ENCODE peak calls at places on chromosomes 3 and 15, in four cellular contexts. T is HepG2, X is K562, J is GM12878. V is an unnamed sample.

GRCh38 chr15:79474252-79474651 is 42.1 kb downstream of the MINAR1 start:
- DNase-seq in T (no peak), X (no peak), J (no peak), V (no peak)

GRCh38 chr3:47283596-47284364 is 1.0 kb downstream of the KLHL18 start:
- DNase-seq in J (no peak), T (no peak), X (peak), V (no peak)

GRCh38 chr3:16743276-16743675 is 138.1 kb upstream of the DAZL start:
- DNase-seq in X (no peak), T (no peak), J (no peak), V (no peak)

GRCh38 chr15:101112336-101113113 is 139.3 kb downstream of the CHSY1 start:
- DNase-seq in J (no peak), T (no peak), X (no peak), V (no peak)

GRCh38 chr15:71780349-71780976 is 29.9 kb upstream of the NR2E3 start:
- DNase-seq in T (peak), X (peak), J (peak), V (peak)

GRCh38 chr3:120645083-120645800 is 36.8 kb downstream of the HGD start:
- DNase-seq in T (no peak), J (no peak), X (peak), V (no peak)

GRCh38 chr3:165259518-165260193 is 63.5 kb upstream of the SLITRK3 start:
- DNase-seq in J (no peak), T (no peak), X (no peak), V (no peak)

GRCh38 chr3:159872374-159873109 is 116.1 kb upstream of the IL12A start:
- DNase-seq in X (no peak), T (no peak), J (no peak), V (no peak)

GRCh38 chr3:44342191-44342790 is 3.7 kb downstream of the TCAIM start:
- DNase-seq in T (no peak), J (no peak), X (no peak), V (no peak)

GRCh38 chr15:90099072-90099867 is 3.0 kb downstream of the IDH2 start:
- DNase-seq in T (no peak), X (no peak), J (no peak), V (no peak)

GRCh38 chr3:42140665-42141203 is 49.6 kb downstream of the TRAK1 start:
- DNase-seq in X (no peak), T (no peak), J (no peak), V (no peak)

GRCh38 chr3:183317886-183318845 is 65.1 kb downstream of the B3GNT5 start:
- DNase-seq in X (no peak), T (no peak), J (no peak), V (no peak)

GRCh38 chr3:134291300-134292254 is 40.9 kb upstream of the RYK start:
- DNase-seq in X (no peak), T (no peak), J (no peak), V (no peak)

GRCh38 chr3:194874783-194875182 is 189.1 kb downstream of the FAM43A start:
- DNase-seq in T (no peak), J (no peak), X (no peak), V (no peak)

GRCh38 chr15:61115679-61116078 is 113.4 kb downstream of the RORA start:
- DNase-seq in T (no peak), X (no peak), J (no peak), V (no peak)

GRCh38 chr3:57805674-57806073 is 49.6 kb downstream of the SLMAP start:
- DNase-seq in J (no peak), X (peak), T (no peak), V (no peak)

GRCh38 chr3:52291508-52292181 is 4.0 kb downstream of the GLYCTK start:
- DNase-seq in X (peak), T (no peak), J (no peak), V (no peak)

GRCh38 chr15:93038064-93038705 is 50.8 kb downstream of the RGMA start:
- DNase-seq in X (no peak), T (no peak), J (no peak), V (no peak)

GRCh38 chr3:132268956-132269355 is 48.3 kb upstream of the ACP3 start:
- DNase-seq in X (peak), J (no peak), T (no peak), V (peak)

GRCh38 chr3:27596334-27596841 is 112.2 kb upstream of the SLC4A7 start:
- DNase-seq in J (peak), T (no peak), X (no peak), V (no peak)

GRCh38 chr3:11532865-11533490 is 110.7 kb downstream of the VGLL4 start:
- DNase-seq in J (no peak), T (no peak), X (no peak), V (no peak)

GRCh38 chr15:64333986-64334385 is 22.0 kb downstream of the CSNK1G1 start:
- DNase-seq in X (no peak), J (no peak), T (no peak), V (no peak)

GRCh38 chr3:12044860-12045259 is 40.7 kb downstream of the SYN2 start:
- DNase-seq in J (no peak), X (no peak), T (no peak), V (no peak)

GRCh38 chr3:134564991-134565390 is 79.1 kb downstream of the CEP63 start:
- DNase-seq in X (no peak), T (no peak), J (no peak), V (no peak)

GRCh38 chr3:72586694-72587093 is 261.6 kb downstream of the SHQ1 start:
- DNase-seq in X (no peak), T (no peak), J (no peak), V (no peak)

GRCh38 chr15:68213991-68214837 is 9.1 kb upstream of the CALML4 start:
- DNase-seq in X (no peak), T (no peak), J (no peak), V (no peak)

GRCh38 chr15:68210409-68210756 is 5.3 kb upstream of the CALML4 start:
- DNase-seq in X (no peak), J (no peak), T (no peak), V (no peak)

GRCh38 chr15:68210821-68211655 is 5.9 kb upstream of the CALML4 start:
- DNase-seq in X (peak), J (no peak), T (no peak), V (peak)

GRCh38 chr15:68209735-68210408 is 4.7 kb upstream of the CALML4 start:
- DNase-seq in J (no peak), T (no peak), X (no peak), V (no peak)

DNA sequence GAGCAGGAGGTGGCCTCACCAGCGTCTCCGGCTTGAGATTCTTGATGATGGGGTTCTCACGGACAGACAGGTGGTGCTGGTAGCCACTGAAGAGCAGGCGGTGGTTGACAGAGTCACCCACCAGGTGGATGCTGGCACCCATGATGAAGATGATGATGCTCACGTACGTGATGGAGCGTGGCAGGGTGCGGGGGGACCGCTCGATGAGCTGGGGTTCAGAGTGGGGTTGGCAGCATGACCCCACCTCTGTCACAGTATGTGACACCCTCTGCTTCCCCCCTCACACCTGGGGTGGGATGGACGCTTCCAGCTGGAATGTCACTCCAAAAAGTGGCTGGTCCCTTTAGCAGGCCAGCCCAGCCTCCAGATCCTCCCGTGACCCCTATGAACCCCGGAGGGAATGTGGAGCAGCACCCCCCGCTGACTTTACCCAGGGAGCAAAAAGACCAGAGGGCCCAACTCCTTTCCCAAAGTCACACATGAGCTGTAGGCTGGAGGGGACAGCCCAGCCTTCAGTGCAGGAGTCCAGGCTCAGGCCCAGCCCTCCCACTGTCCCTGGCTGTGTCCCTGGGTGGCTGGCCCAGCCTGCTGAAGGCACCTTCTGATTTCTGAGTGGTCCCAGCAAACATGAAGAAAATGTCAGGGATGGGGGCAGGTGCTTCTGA is 6.7 kb upstream of the CALML4 start:
- DNase-seq in J (no peak), X (no peak), T (no peak), V (no peak)
- TF ChIP-seq BHLHE40 in J (no peak), X (no peak), T (no peak), V (no peak)

GRCh38 chr15:70063284-70063991 is 34.3 kb downstream of the TLE3 start:
- DNase-seq in X (no peak), T (no peak), J (no peak), V (no peak)
- TF ChIP-seq SP1 in X (no peak), T (no peak), J (no peak), V (no peak)

GRCh38 chr3:32583708-32584107 is 13.1 kb upstream of the DYNC1LI1 start:
- DNase-seq in T (no peak), J (no peak), X (no peak), V (no peak)
- TF ChIP-seq BHLHE40 in T (no peak), J (no peak), X (no peak), V (no peak)

DNA sequence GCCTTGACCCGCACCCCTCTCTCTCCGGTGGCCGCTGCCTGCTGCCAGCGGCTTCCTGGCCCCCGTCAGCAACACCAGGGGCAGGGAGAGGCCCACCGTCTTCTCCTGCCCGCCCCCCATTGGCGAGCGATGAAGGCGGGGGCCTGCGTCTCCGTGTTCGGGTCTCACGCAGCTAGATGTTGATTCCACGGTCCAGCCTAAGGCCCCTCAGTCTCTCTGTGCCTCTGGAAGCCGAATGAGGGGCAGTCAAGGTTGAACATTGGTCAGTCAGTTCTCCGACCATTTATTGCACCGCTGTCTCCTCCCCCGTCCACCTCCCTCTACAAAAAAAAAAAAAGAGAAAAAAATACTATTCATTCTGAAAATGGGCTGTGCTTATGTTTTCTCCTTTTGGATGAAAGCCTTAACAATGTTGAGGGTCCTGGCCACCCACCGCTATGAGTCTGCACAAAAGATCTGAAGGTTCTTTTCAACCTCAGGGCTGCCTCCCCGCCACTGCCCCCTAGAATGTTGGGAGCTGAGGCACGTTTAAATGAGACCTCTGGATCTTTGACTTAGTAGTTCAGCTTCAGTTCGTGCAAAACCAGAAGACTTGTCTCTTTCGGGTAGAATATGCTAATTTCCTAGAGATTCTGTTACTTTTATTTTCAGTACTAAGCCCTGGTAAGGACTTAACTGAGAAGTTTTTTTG is 724 bp downstream of the IREB2 start:
- DNase-seq in T (peak), J (no peak), X (peak), V (peak)
- TF ChIP-seq SP1 in T (no peak), J (no peak), X (no peak), V (no peak)

DNA sequence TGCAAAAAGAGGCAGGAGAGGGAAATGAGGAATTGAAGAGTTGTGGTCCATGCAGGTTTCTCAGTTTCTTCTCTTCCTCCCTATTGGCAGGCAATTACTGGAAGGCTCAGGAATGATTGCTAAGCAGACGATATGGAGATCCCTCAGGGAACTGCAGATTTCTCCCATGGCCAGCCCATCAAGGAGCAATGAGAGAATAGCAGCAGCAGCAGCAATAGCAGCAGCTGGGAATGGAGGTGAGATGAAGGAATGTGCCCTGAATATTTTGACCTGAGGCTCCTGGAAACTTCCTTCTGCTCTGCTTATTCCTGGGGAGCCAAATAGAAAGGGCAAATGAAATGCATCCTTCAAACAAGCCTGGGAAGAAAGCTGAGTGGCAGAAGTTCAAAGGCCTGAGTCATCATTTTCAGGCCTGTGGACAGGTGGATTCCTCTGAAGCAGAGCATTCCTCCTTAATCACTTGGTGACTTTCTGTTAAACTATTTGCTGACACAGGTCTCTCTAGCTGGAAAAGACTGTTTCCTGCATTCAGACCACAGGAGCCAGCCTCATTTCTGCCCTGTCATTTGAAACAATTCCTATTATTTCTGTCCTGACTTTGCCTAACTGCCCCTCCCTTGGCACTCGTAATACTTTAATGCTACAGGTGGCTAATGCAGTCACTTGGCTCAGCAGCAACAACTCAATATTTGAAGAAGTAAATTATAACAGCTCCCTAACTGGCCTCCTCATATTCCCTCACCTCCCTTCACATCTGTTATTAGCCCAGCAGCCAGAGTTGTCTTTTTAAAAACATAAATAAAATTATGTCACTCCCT is 146.9 kb upstream of the GADL1 start:
- DNase-seq in T (peak), J (no peak), X (no peak), V (no peak)
- TF ChIP-seq BHLHE40 in T (no peak), J (no peak), X (no peak), V (no peak)

DNA sequence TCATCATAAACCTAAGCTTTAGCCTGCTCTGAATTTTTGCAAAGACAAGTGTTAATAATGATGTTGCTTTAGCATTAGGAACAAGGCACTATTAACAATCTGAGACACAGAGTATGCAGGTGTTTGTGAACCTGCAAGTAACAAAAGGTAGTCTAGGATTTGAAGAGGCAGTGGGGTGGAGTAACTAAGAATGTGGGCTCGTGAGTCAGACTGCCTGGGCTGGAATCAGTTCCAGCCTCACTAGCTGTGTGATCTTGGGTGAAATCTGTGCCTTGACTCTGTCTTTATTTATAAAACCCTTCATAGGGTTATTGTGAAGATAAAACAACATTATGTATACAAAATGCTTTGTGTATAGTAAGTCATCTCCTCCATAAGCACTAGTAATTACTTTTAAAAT is 610.6 kb upstream of the CFAP20DC start:
- DNase-seq in T (no peak), J (no peak), X (no peak), V (no peak)
- TF ChIP-seq SP1 in T (no peak), J (no peak), X (no peak), V (no peak)

DNA sequence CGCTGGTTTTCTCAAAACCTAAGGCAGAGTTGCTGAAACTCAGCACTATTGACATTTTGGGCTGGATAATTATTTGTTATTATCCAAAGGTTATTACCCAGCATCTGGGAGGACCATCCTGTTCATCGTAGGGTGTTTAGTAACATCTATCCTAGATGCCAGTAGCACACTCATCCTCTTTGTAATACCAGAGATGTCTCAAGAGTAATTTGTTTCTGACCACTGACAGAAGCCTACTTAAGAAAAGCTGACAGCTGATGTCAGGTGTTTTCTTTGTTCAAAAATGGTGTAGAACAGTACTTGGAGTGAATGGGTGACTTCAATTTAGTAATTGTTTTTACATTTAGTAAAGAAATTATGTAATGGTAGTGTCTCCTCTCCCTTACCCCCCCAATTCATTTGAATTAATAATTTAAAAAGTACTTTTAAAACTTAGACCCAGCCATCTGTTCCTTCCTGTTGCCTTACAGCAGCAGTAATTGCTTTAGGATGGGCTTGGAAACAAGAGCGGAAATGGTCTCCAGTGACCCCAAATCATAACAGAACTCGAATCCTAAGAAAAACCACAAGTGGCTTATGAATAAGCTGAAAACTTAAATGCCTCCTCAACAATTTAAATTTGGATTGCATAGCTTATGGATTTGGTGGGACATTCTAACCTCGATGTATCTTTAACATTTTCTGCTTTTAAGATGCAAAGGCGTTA is 105.4 kb downstream of the PTPRG start:
- DNase-seq in X (no peak), T (no peak), J (no peak), V (no peak)
- TF ChIP-seq BHLHE40 in X (no peak), T (no peak), J (no peak), V (no peak)

GRCh38 chr3:138875096-138875753 is 40.5 kb upstream of the PIK3CB start:
- DNase-seq in X (no peak), T (no peak), J (no peak), V (no peak)

GRCh38 chr3:138879541-138880380 is 45.0 kb upstream of the PIK3CB start:
- DNase-seq in J (no peak), T (no peak), X (no peak), V (no peak)

GRCh38 chr3:138874555-138874898 is 39.8 kb upstream of the PIK3CB start:
- DNase-seq in J (no peak), T (no peak), X (no peak), V (no peak)

GRCh38 chr3:138875754-138876664 is 41.3 kb upstream of the PIK3CB start:
- DNase-seq in T (no peak), J (no peak), X (peak), V (no peak)

DNA sequence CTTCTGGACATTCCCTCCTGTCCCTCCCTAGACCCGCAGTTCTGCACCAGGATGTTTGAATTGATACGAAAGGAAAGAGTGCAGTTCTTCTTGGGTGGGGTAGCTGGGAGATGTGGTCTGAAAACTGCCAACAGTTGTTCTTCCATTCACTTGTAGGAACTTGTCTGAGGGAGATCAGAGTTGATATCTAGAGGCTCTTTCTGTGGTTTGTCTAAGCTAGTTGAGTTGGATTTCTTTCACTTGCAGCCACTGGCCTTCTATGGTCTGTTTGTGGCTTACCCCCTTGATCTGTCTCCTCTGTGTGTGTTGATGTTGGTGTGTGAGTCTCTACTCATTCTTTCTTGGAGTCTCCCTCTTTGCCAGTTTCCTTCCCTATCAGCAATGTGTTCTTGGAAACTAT is 42.5 kb upstream of the PIK3CB start:
- DNase-seq in X (peak), J (no peak), T (no peak), V (no peak)
- TF ChIP-seq SP1 in X (no peak), J (no peak), T (no peak), V (no peak)

GRCh38 chr3:48931944-48932580 is 13.4 kb downstream of the ARIH2 start:
- DNase-seq in X (no peak), J (no peak), T (no peak), V (no peak)
- TF ChIP-seq BHLHE40 in X (no peak), J (no peak), T (no peak), V (no peak)